ENCODE peak calls at places on chromosome 17, in four cellular contexts. Q is neural progenitor cell; B is CD4-positive, alpha-beta T cell; U is DND-41. D is an unnamed sample.
A peak's percentile ranks its signal among the peaks of the same experiment; 100 is the strongest.

GRCh38 chr17:45740553-45741330 is 43.4 kb upstream of the CRHR1 start:
- DNase-seq in Q (peak; percentile 93), B (no peak), U (peak; percentile 39), D (peak; percentile 40)

GRCh38 chr17:17740627-17741237 is 59.5 kb downstream of the RAI1 start:
- DNase-seq in Q (no peak), B (peak; percentile 40), U (no peak), D (no peak)

GRCh38 chr17:31437720-31438400 is 46.4 kb downstream of the RAB11FIP4 start:
- DNase-seq in Q (no peak), B (no peak), U (no peak), D (no peak)

GRCh38 chr17:1834378-1835149 is 4.8 kb downstream of the RPA1 start:
- DNase-seq in Q (no peak), B (no peak), U (no peak), D (peak; percentile 81)

GRCh38 chr17:6323626-6324356 is 111.1 kb downstream of the AIPL1 start:
- DNase-seq in Q (no peak), B (no peak), U (no peak), D (no peak)

GRCh38 chr17:33848433-33848832 is 406.7 kb upstream of the CCL2 start:
- DNase-seq in Q (no peak), B (no peak), U (no peak), D (no peak)

GRCh38 chr17:48907713-48908046 is 527 bp upstream of the UBE2Z start:
- DNase-seq in Q (no peak), B (no peak), U (no peak), D (no peak)

GRCh38 chr17:9259419-9259818 is 238.1 kb downstream of the NTN1 start:
- DNase-seq in Q (no peak), B (no peak), U (no peak), D (no peak)

GRCh38 chr17:45225964-45226530 is 4.4 kb downstream of the FMNL1 start:
- DNase-seq in Q (no peak), B (peak; percentile 97), U (peak; percentile 99), D (peak; percentile 89)

GRCh38 chr17:43979671-43980070 is 24.8 kb upstream of the NAGS start:
- DNase-seq in Q (no peak), B (no peak), U (no peak), D (no peak)

GRCh38 chr17:36014946-36015345 is 2.8 kb downstream of the CCL23 start:
- DNase-seq in Q (no peak), B (no peak), U (no peak), D (no peak)

GRCh38 chr17:36004604-36005003 is 3.3 kb upstream of the CCL15 start:
- DNase-seq in Q (no peak), B (no peak), U (no peak), D (no peak)

GRCh38 chr17:36008998-36009665 is 7.8 kb upstream of the CCL15 start:
- DNase-seq in Q (no peak), B (no peak), U (peak; percentile 11), D (no peak)
- TF ChIP-seq CTCF in Q (peak; percentile 51), B (no peak), U (peak; percentile 61), D (no peak)

GRCh38 chr17:50883850-50884291 is 17.7 kb upstream of the TOB1 start:
- DNase-seq in Q (no peak), B (no peak), U (no peak), D (peak; percentile 49)

GRCh38 chr17:50887705-50888245 is 21.6 kb upstream of the TOB1 start:
- DNase-seq in Q (no peak), B (no peak), U (no peak), D (no peak)

GRCh38 chr17:50881182-50881581 is 15.0 kb upstream of the TOB1 start:
- DNase-seq in Q (no peak), B (no peak), U (no peak), D (no peak)

GRCh38 chr17:50882851-50883250 is 16.7 kb upstream of the TOB1 start:
- DNase-seq in Q (no peak), B (no peak), U (no peak), D (no peak)

DNA sequence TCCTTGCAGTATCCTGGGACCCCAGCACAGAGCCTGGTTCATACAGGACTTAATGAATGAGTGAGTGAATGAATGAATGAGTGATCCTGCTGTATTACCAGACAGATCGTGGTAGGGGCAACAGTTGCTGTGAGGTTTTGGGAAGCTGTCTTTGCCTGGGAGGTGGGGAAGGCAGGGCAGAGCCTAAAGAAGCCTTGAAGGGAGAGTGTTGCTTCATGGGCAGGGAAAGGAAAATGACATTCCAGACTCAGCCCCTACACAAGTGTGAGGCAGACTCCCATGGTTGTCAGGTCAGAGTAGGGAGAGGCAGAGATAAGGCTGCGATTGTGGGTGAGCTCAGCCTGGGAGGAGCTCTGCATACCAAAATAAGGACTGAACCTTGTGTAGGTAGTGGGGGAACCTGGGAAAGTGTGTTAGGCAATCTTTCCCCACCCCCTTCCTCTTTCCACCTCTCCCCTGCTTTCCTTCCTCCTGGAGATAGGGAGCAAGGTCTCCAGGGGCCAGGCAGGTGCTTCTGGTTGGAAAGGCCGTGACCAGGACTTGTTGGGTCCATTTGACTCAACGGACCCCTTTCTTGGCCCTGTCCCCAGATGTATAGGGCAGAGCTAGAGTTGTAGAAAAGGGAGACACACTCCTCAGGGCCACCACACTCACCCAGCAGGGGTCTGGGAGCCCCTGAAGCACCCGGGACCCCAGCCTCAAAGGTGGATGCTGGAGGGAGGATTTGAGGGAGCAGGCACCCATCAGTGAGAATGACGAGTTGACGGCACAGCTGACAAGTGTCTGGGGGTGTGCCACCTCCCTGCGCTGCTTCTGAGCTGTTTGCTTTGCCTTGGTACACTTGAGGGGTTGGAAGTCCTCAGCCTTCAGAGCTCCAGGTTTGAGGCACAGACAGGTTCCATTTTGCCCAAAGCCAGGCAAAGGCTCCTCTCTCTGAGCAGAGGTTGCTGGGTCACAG is 18.5 kb upstream of the TOB1 start:
- DNase-seq in Q (no peak), B (no peak), U (no peak), D (no peak)
- TF ChIP-seq CTCF in Q (no peak), B (no peak), U (no peak), D (no peak)

GRCh38 chr17:28244446-28244845 is 74.6 kb upstream of the TMEM97 start:
- DNase-seq in Q (no peak), B (no peak), U (no peak), D (no peak)

GRCh38 chr17:28252436-28252835 is 66.6 kb upstream of the TMEM97 start:
- DNase-seq in Q (no peak), B (no peak), U (no peak), D (no peak)

GRCh38 chr17:28242791-28243190 is 76.2 kb upstream of the TMEM97 start:
- DNase-seq in Q (no peak), B (no peak), U (no peak), D (no peak)

GRCh38 chr17:28249706-28250105 is 69.3 kb upstream of the TMEM97 start:
- DNase-seq in Q (no peak), B (no peak), U (no peak), D (no peak)

GRCh38 chr17:28247671-28248556 is 71.1 kb upstream of the TMEM97 start:
- DNase-seq in Q (peak; percentile 46), B (no peak), U (no peak), D (no peak)
- TF ChIP-seq CTCF in Q (peak; percentile 21), B (no peak), U (peak; percentile 26), D (no peak)

GRCh38 chr17:64145460-64145750 is 15.5 kb upstream of the ERN1 start:
- DNase-seq in Q (no peak), B (no peak), U (no peak), D (no peak)
- TF ChIP-seq CTCF in Q (no peak), B (no peak), U (peak; percentile 9), D (no peak)